ENCODE peak calls at places on chromosomes 5 and 9, in seven cellular contexts. B is effector memory CD4-positive, alpha-beta T cell; Q is AG09309; I is WERI-Rb-1; N is ascending aorta; V is SK-N-SH; S is Caco-2. M is an unnamed sample.

GRCh38 chr9:95116002-95116819 is 201.3 kb downstream of the FANCC start:
- DNase-seq in B (no peak), Q (no peak), I (no peak), N (peak), V (no peak), S (no peak), M (no peak)

GRCh38 chr5:96692436-96692835 is 30.3 kb downstream of the CAST start:
- DNase-seq in B (no peak), Q (peak), I (no peak), N (no peak), V (no peak), S (no peak), M (no peak)

GRCh38 chr9:96289392-96289791 is 12.6 kb downstream of the HSD17B3 start:
- DNase-seq in B (no peak), Q (no peak), I (no peak), N (no peak), V (no peak), S (no peak), M (no peak)

GRCh38 chr5:61353293-61353692 is 21.2 kb downstream of the ZSWIM6 start:
- DNase-seq in B (no peak), Q (no peak), I (no peak), N (no peak), V (no peak), S (no peak), M (no peak)

GRCh38 chr5:109905906-109906305 is 216.2 kb downstream of the MAN2A1 start:
- DNase-seq in B (no peak), Q (no peak), I (no peak), N (no peak), V (no peak), S (no peak), M (no peak)

GRCh38 chr5:122311888-122312669 is at the start of gene SNCAIP:
- DNase-seq in B (no peak), Q (no peak), I (peak), N (peak), V (peak), S (peak), M (peak)

GRCh38 chr5:147901555-147901954 is 4.8 kb downstream of the C5orf46 start:
- DNase-seq in B (no peak), Q (peak), I (no peak), N (peak), V (no peak), S (no peak), M (no peak)

GRCh38 chr9:75907863-75908262 is 17.4 kb downstream of the PCSK5 start:
- DNase-seq in B (no peak), Q (no peak), I (no peak), N (no peak), V (no peak), S (peak), M (no peak)

GRCh38 chr5:159324097-159324760 is 6.1 kb downstream of the IL12B start:
- DNase-seq in B (no peak), Q (peak), I (peak), N (no peak), V (no peak), S (no peak), M (no peak)

GRCh38 chr9:136978073-136978864 is 965 bp downstream of the PTGDS start:
- DNase-seq in B (peak), Q (no peak), I (no peak), N (no peak), V (peak), S (peak), M (no peak)

GRCh38 chr9:91948061-91948422 is 2.0 kb downstream of the ROR2 start:
- DNase-seq in B (no peak), Q (no peak), I (peak), N (no peak), V (peak), S (no peak), M (peak)
- H3K4me3 ChIP-seq in B (no peak), Q (no peak), I (peak), N (no peak), V (no peak), S (no peak), M (peak)

DNA sequence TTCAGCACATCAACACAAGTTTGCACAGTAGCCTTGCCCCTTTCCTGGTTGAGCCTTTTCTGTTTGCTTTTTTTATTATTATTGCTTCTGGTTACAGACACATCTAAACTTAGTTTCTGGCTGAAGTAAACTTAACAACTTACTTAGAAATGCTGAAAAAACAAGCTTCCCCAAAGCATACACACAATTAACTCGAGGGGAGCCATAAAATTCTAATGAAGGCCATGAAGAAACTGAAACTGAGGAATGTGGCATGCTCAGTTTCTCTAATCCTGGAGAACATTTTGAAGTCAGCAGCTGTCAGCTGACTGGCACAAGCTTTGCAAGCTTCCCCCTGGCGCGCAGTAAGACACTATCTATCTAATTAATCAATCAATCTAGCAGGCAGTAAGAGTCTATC is 3.7 kb downstream of the MYO10 start:
- DNase-seq in B (no peak), Q (no peak), I (no peak), N (no peak), V (no peak), S (no peak), M (no peak)
- H3K4me3 ChIP-seq in B (no peak), Q (no peak), I (no peak), N (no peak), V (peak), S (no peak), M (no peak)

DNA sequence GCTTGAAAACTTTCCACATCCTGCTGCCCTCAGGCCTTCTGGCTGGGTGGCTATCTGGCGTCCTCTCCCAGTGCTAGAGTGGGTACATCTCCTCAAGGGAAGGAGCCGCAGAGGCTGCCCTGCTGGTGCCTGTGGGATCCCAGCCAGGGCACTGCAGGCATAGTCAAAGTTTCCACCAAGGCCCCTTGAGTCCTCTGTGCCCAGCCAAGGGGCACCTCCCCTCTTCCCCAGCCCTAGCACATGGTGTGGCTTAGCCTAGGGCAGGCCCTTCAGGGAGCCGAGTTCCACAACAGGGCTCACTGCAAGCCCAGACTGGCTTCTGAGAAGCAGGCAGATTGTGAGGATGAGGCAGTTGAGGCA is 103.2 kb downstream of the RGS3 start:
- DNase-seq in B (no peak), Q (no peak), I (no peak), N (peak), V (peak), S (no peak), M (no peak)
- H3K4me3 ChIP-seq in B (no peak), Q (peak), I (no peak), N (peak), V (no peak), S (no peak), M (no peak)

DNA sequence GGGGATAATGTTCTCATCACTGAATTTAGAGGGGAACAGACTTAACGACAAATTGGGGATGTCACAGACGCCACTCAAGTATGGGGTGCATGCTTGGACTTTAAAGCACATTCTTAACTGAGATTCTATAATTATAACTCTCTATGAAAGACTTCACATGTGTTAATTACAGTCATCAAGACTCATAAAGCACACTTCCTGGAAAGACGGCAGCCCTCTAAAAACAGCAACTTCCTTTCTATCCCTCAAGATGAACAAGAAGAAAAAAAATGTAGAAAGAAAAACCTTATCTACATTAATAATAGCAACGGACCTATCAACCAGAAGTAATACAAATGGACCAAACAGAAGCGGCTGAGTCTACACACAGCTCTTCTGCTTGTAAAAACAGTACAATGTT is 21.2 kb downstream of the GNAQ start:
- DNase-seq in B (no peak), Q (no peak), I (no peak), N (no peak), V (no peak), S (no peak), M (no peak)
- H3K4me3 ChIP-seq in B (no peak), Q (no peak), I (no peak), N (no peak), V (no peak), S (no peak), M (no peak)

GRCh38 chr5:51378415-51378777 is 4.9 kb upstream of the ISL1 start:
- DNase-seq in B (no peak), Q (no peak), I (no peak), N (no peak), V (peak), S (no peak), M (no peak)
- H3K4me3 ChIP-seq in B (no peak), Q (no peak), I (no peak), N (no peak), V (peak), S (no peak), M (no peak)

DNA sequence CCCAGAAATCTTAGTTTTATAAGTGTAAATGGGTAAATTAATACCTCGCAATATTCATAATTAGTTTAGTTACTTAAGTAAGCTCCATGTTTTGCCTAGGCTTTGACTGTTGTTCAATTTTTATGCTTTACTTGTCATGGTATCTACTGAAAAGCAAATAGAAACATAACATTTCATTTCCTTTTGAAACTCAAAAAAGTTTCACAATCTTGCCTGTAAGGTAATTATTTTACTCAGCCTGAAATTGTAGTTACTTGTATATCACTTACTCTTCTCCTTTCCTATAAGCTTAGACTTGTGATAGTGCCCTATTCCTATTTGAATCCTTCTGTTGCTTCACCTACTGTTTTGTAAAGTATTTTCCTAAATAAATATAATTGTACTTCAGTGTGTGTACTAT is 914.4 kb upstream of the COX7C start:
- DNase-seq in B (no peak), Q (no peak), I (no peak), N (no peak), V (no peak), S (no peak), M (no peak)
- H3K4me3 ChIP-seq in B (no peak), Q (no peak), I (no peak), N (no peak), V (no peak), S (no peak), M (no peak)

GRCh38 chr5:134003064-134003956 is 1.5 kb downstream of the VDAC1 start:
- DNase-seq in B (no peak), Q (no peak), I (no peak), N (no peak), V (peak), S (no peak), M (peak)
- H3K4me3 ChIP-seq in B (peak), Q (peak), I (peak), N (peak), V (peak), S (peak), M (peak)

DNA sequence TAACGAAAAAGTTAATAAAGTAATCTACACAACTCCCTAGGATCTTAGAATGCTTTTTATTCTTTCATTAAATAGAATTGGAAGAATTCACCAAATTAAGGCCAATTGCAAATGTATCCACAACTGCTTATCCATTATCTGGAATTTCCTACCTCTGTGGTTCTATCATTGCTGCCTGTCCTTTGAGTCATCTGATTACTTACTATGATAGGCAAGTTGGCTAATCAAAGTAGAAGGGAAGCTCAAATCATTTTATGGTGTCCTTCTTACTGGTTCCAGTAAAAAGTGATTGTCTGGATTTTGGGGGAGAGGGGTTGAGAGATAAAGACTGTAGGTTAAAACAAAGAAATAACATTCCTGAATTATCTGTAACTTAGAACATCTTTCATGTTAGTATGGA is 161.4 kb upstream of the GNA14 start:
- DNase-seq in B (no peak), Q (no peak), I (no peak), N (no peak), V (no peak), S (no peak), M (no peak)
- H3K4me3 ChIP-seq in B (no peak), Q (no peak), I (no peak), N (no peak), V (no peak), S (no peak), M (no peak)

M was measured in HAP-1.